ENCODE peak calls at places on chromosomes 2 and 18, in eight cellular contexts. G is iris pigment epithelial cell; X is activated T-cell treated with anti-CD3 and anti-CD28 coated beads, Interleukin-2, amount 50 U/mL, for 72 hours; U is HEK293T; T is SW 1271; V is posterior cingulate gyrus; Z is foreskin keratinocyte; B is adrenal gland. J is an unnamed sample.

GRCh38 chr2:71557321-71557720 is 104.0 kb downstream of the DYSF start:
- DNase-seq in G (no peak), X (no peak), U (no peak), T (no peak), V (no peak), Z (no peak), B (no peak), J (no peak)

GRCh38 chr2:46815121-46815802 is 100.3 kb downstream of the MCFD2 start:
- DNase-seq in G (no peak), X (no peak), U (no peak), T (no peak), V (no peak), Z (no peak), B (peak), J (no peak)

GRCh38 chr2:47299555-47299954 is 103.4 kb upstream of the MSH2 start:
- DNase-seq in G (peak), X (no peak), U (no peak), T (no peak), V (no peak), Z (no peak), B (no peak), J (no peak)

GRCh38 chr2:241773511-241774418 is 2.9 kb upstream of the GAL3ST2 start:
- DNase-seq in G (no peak), X (no peak), U (no peak), T (no peak), V (no peak), Z (no peak), B (no peak), J (no peak)

GRCh38 chr2:37711308-37711731 is 39.9 kb upstream of the CDC42EP3 start:
- DNase-seq in G (peak), X (peak), U (no peak), T (peak), V (no peak), Z (peak), B (no peak), J (peak)

GRCh38 chr18:77132369-77133050 is at the start of gene MBP:
- DNase-seq in G (no peak), X (peak), U (peak), T (peak), V (peak), Z (no peak), B (peak), J (peak)

GRCh38 chr18:59219672-59220163 is at the start of gene GRP:
- DNase-seq in G (no peak), X (no peak), U (peak), T (no peak), V (no peak), Z (no peak), B (no peak), J (no peak)

GRCh38 chr2:141508806-141509595 is 621.8 kb downstream of the LRP1B start:
- DNase-seq in G (no peak), X (no peak), U (no peak), T (no peak), V (no peak), Z (no peak), B (no peak), J (no peak)

GRCh38 chr18:8843005-8843404 is 137.6 kb downstream of the MTCL1 start:
- DNase-seq in G (no peak), X (no peak), U (no peak), T (no peak), V (no peak), Z (no peak), B (no peak), J (no peak)

GRCh38 chr2:204277226-204277625 is 268.0 kb upstream of the PARD3B start:
- DNase-seq in G (no peak), X (no peak), U (no peak), T (no peak), V (no peak), Z (no peak), B (no peak), J (no peak)

GRCh38 chr18:12637901-12638633 is 19.8 kb downstream of the SPIRE1 start:
- DNase-seq in G (peak), X (no peak), U (no peak), T (peak), V (no peak), Z (peak), B (no peak), J (no peak)

GRCh38 chr18:62030091-62030985 is 137.5 kb upstream of the RNF152 start:
- DNase-seq in G (peak), X (no peak), U (no peak), T (no peak), V (no peak), Z (no peak), B (no peak), J (no peak)

GRCh38 chr2:20378891-20379519 is 28.4 kb upstream of the PUM2 start:
- DNase-seq in G (peak), X (no peak), U (peak), T (peak), V (peak), Z (no peak), B (peak), J (peak)

GRCh38 chr2:217790681-217791392 is 212.0 kb downstream of the TNS1 start:
- DNase-seq in G (peak), X (no peak), U (no peak), T (no peak), V (no peak), Z (peak), B (no peak), J (peak)

GRCh38 chr18:48771641-48772380 is 179.0 kb downstream of the SMAD7 start:
- DNase-seq in G (no peak), X (no peak), U (no peak), T (no peak), V (no peak), Z (no peak), B (peak), J (no peak)

GRCh38 chr2:150847578-150847977 is 360.1 kb upstream of the RND3 start:
- DNase-seq in G (no peak), X (no peak), U (no peak), T (no peak), V (no peak), Z (no peak), B (no peak), J (no peak)

GRCh38 chr2:223930002-223930976 is 14.8 kb downstream of the WDFY1 start:
- DNase-seq in G (peak), X (no peak), U (peak), T (no peak), V (peak), Z (no peak), B (peak), J (no peak)

GRCh38 chr2:216654528-216655052 is 21.4 kb downstream of the IGFBP2 start:
- DNase-seq in G (no peak), X (no peak), U (no peak), T (no peak), V (no peak), Z (no peak), B (no peak), J (no peak)

GRCh38 chr18:65749881-65750280 is 931 bp upstream of the CDH7 start:
- DNase-seq in G (no peak), X (no peak), U (no peak), T (no peak), V (no peak), Z (no peak), B (no peak), J (no peak)

GRCh38 chr2:188415754-188416083 is 124.0 kb downstream of the GULP1 start:
- DNase-seq in G (no peak), X (no peak), U (no peak), T (no peak), V (no peak), Z (no peak), B (no peak), J (no peak)

GRCh38 chr2:18422416-18423165 is 137.9 kb downstream of the RDH14 start:
- DNase-seq in G (peak), X (no peak), U (no peak), T (no peak), V (no peak), Z (no peak), B (no peak), J (no peak)

GRCh38 chr18:1014951-1015627 is 110.4 kb downstream of the ADCYAP1 start:
- DNase-seq in G (peak), X (no peak), U (no peak), T (no peak), V (no peak), Z (no peak), B (no peak), J (no peak)

GRCh38 chr2:24021122-24021998 is 11.5 kb downstream of the MFSD2B start:
- DNase-seq in G (no peak), X (peak), U (peak), T (no peak), V (no peak), Z (peak), B (no peak), J (peak)

GRCh38 chr2:29632018-29632417 is 289.4 kb downstream of the ALK start:
- DNase-seq in G (peak), X (no peak), U (no peak), T (no peak), V (no peak), Z (peak), B (no peak), J (peak)